ENCODE peak calls at places on chromosomes 2 and 18, in nine cellular contexts. O is endodermal cell; F is brain microvascular endothelial cell; E is right cardiac atrium; X is fibroblast of pulmonary artery; M is effector memory CD4-positive, alpha-beta T cell; U is adipocyte; I is coronary artery; L is MG63. R is an unnamed sample.

GRCh38 chr2:215567504-215567903 is 131.6 kb upstream of the FN1 start:
- DNase-seq in U (no peak), M (no peak), X (no peak), O (no peak), I (no peak), F (no peak), L (no peak), E (no peak), R (no peak)

GRCh38 chr2:224039080-224039769 is at the start of gene SERPINE2:
- DNase-seq in E (peak; percentile 87), O (peak; percentile 92), U (peak; percentile 81), X (peak; percentile 58), I (no peak), F (peak; percentile 37), M (no peak), L (peak; percentile 70), R (peak; percentile 56)

GRCh38 chr2:179657068-179657467 is 204.3 kb downstream of the ZNF385B start:
- DNase-seq in O (no peak), X (no peak), I (no peak), E (no peak), M (no peak), U (no peak), F (no peak), L (no peak), R (no peak)

GRCh38 chr2:17643031-17643615 is 102.6 kb downstream of the VSNL1 start:
- DNase-seq in O (no peak), I (no peak), F (peak; percentile 95), X (peak; percentile 93), E (peak; percentile 52), M (no peak), L (peak; percentile 92), U (peak; percentile 91), R (peak; percentile 94)

GRCh38 chr18:10228380-10228779 is 226.1 kb upstream of the APCDD1 start:
- DNase-seq in L (no peak), F (no peak), O (no peak), X (no peak), U (no peak), I (no peak), M (no peak), E (no peak), R (no peak)

GRCh38 chr2:158134655-158135054 is 33.0 kb downstream of the UPP2 start:
- DNase-seq in L (no peak), U (no peak), M (no peak), I (no peak), E (no peak), X (no peak), F (no peak), O (no peak), R (no peak)

GRCh38 chr2:26119521-26119920 is 53.4 kb upstream of the GAREM2 start:
- DNase-seq in U (no peak), O (no peak), F (no peak), I (no peak), L (no peak), E (no peak), X (no peak), M (no peak), R (no peak)

GRCh38 chr2:191618789-191619185 is 59.1 kb upstream of the NABP1 start:
- DNase-seq in I (no peak), M (no peak), X (no peak), F (no peak), L (no peak), U (no peak), O (no peak), E (no peak), R (no peak)

GRCh38 chr18:65592419-65592818 is 158.4 kb upstream of the CDH7 start:
- DNase-seq in O (no peak), U (no peak), X (no peak), E (no peak), M (no peak), I (no peak), F (no peak), L (no peak), R (no peak)

GRCh38 chr2:8457620-8458255 is 224.1 kb upstream of the ID2 start:
- DNase-seq in I (peak; percentile 63), X (no peak), O (peak; percentile 60), M (peak; percentile 18), L (no peak), E (no peak), U (no peak), F (no peak), R (no peak)

GRCh38 chr2:8455236-8456148 is 226.4 kb upstream of the ID2 start:
- DNase-seq in I (peak; percentile 73), M (peak; percentile 6), X (no peak), E (peak; percentile 77), L (no peak), O (no peak), F (no peak), U (no peak), R (no peak)

GRCh38 chr2:8456149-8457091 is 225.4 kb upstream of the ID2 start:
- DNase-seq in L (no peak), E (peak; percentile 50), M (peak; percentile 41), U (no peak), F (no peak), O (no peak), X (no peak), I (peak; percentile 66), R (no peak)

GRCh38 chr2:8458461-8459459 is 223.1 kb upstream of the ID2 start:
- DNase-seq in X (no peak), U (peak; percentile 14), O (no peak), M (no peak), L (no peak), E (no peak), I (no peak), F (no peak), R (no peak)

GRCh38 chr2:8457092-8457481 is 224.8 kb upstream of the ID2 start:
- DNase-seq in M (peak; percentile 34), O (no peak), X (no peak), U (no peak), L (no peak), F (no peak), I (no peak), E (no peak), R (no peak)
- H3K4me3 ChIP-seq in M (peak overlapping the region; percentile 54), O (no peak overlapping the region), X (no peak overlapping the region), U (no peak overlapping the region), L (no peak overlapping the region), F (no peak overlapping the region), I (peak overlapping the region; percentile 25), E (no peak overlapping the region), R (no peak overlapping the region)

DNA sequence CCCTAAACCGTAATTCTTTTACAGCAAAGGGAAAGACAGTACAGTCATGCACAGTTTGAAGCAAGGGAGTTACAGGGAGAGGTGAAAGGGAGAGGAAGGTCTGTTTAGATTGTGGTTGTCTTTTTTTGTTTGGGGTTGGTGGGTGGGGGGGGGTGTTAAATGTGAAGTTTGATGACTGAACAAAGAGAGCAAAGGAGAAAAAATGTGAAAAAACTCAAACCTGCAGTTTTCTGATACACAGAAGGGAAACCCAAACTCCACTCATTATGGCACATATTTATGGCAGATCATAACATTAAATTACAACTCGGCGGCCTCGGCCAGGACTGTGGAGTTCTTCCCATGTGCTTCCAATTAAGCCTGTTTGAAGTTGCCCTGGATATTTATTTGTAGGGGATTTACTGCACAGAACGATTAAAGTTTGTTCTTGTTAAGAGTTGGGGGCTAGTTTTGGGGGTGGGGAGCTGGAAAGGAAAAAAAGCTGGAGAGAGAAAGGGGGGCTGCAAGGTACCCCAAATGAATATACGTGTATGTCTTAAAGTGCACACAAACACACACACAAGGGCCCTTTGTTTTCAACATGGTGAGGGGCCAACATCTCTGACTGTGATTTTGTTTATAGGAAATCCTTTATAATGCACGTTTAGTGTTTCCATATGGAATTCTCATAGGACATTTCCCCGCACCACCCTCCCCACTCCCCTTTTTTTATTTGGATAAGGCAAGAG is 26.3 kb upstream of the SLC14A2 start:
- DNase-seq in F (no peak), M (no peak), O (no peak), I (no peak), E (peak; percentile 52), X (no peak), U (peak; percentile 87), L (peak; percentile 32), R (peak; percentile 78)
- H3K4me3 ChIP-seq in F (no peak overlapping the region), M (no peak overlapping the region), O (no peak overlapping the region), I (peak overlapping the region; percentile 12), E (no peak overlapping the region), X (no peak overlapping the region), U (peak overlapping the region; percentile 28), L (no peak overlapping the region), R (no peak overlapping the region)

DNA sequence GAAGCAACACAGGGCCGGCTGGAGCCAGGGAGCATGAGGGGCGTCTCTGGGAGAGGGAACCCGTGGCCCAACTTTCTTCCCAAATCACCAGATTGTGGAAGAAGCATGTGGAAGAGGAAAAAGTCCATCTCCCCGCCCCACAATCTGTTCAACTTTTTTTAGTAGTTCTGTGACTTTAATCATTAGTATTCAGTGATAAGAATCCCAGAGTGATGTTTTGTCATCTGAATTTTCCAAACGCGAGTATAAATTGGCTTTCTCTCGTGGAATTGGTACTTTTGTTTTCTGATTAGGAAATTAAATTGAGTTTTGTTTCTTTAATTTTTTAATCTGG is 134.9 kb upstream of the EPC2 start:
- DNase-seq in L (no peak), I (no peak), U (no peak), M (no peak), O (no peak), X (no peak), E (no peak), F (no peak), R (no peak)
- H3K4me3 ChIP-seq in L (no peak overlapping the region), I (peak overlapping the region; percentile 65), U (peak overlapping the region; percentile 78), M (peak overlapping the region; percentile 20), O (no peak overlapping the region), X (peak overlapping the region; percentile 11), E (peak overlapping the region; percentile 3), F (no peak overlapping the region), R (no peak overlapping the region)

DNA sequence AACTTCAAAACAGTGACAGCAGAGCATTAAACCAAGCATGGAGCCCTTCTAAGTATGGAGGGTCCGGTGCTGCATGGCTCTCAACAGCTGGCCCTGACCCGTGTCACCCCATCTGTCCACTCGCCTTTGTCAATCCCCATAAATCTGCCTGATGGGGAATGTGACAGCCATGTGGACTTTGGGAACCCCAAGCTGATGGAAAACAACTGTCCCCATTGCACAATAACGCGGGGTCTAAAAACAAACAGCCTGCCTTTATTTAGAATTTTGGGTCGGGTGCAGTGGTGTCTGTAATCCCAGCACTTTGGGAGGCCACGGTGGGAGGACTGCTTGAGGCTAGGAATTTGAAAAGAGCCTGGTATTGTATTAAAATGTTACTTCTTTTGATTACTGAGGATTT is 17.1 kb upstream of the THADA start:
- DNase-seq in L (no peak), I (no peak), U (no peak), X (no peak), E (no peak), F (no peak), O (no peak), M (no peak), R (peak; percentile 33)
- H3K4me3 ChIP-seq in L (no peak overlapping the region), I (no peak overlapping the region), U (no peak overlapping the region), X (no peak overlapping the region), E (no peak overlapping the region), F (no peak overlapping the region), O (no peak overlapping the region), M (no peak overlapping the region), R (no peak overlapping the region)

DNA sequence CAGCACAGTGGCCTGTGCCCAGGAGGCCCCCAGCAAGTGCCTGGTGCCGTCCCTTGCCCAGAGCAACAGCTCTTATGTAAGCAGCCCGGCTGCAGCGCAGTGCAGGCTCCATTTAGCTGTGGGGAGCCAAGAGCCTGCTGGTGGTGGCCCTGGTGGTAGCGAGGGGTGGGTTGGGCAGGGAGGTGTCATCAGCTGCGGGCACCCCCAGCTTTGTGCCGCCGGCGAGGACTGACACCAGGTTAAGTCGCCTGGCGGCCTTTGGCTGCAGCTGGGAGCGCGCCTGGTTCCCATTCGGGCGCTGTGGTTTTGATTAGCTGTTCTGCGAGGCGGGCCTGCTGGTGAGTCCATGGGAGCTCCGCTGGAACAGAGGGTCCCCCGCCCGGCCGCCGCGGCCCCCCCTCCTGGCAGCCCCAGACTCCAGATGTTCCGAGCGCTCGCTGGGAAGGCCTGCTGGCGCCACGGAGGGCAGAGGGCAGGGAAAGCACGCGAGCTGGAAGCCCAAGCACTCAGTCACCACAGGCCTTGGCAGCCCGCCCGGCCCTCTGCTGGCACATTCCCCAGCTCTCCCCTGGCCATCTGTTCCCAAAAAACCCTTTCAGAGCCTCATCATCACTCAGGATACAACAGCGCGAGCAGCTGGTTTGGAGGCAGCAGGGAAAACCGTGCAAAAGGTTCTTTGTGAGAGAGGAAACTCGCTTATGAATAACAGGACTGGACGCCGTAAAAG is 18.4 kb downstream of the ATOH8 start:
- DNase-seq in F (peak; percentile 99), I (peak; percentile 100), E (peak; percentile 100), O (peak; percentile 75), U (peak; percentile 99), M (no peak), X (peak; percentile 100), L (peak; percentile 99), R (peak; percentile 100)
- H3K4me3 ChIP-seq in F (peak overlapping the region; percentile 17), I (peak overlapping the region; percentile 53), E (no peak overlapping the region), O (no peak overlapping the region), U (peak overlapping the region; percentile 70), M (no peak overlapping the region), X (peak overlapping the region; percentile 43), L (no peak overlapping the region), R (peak overlapping the region; percentile 48)

R was measured in fibroblast of villous mesenchyme.